ENCODE peak calls at places on chromosomes 1 and 21, in four cellular contexts. One of them, this sample, is unnamed.

GRCh38 chr1:47870480-47870879 is 126.7 kb downstream of the TRABD2B start:
- DNase-seq in breast epithelium: no peak
- DNase-seq in prostate gland: no peak
- DNase-seq in sigmoid colon: no peak
- DNase-seq in this sample: no peak

GRCh38 chr1:19450811-19451564 is 34.4 kb downstream of the CAPZB start:
- DNase-seq in breast epithelium: no peak
- DNase-seq in prostate gland: peak
- DNase-seq in sigmoid colon: no peak
- DNase-seq in this sample: no peak

GRCh38 chr1:86052948-86053698 is 103.4 kb downstream of the COL24A1 start:
- DNase-seq in breast epithelium: no peak
- DNase-seq in prostate gland: no peak
- DNase-seq in sigmoid colon: no peak
- DNase-seq in this sample: no peak

GRCh38 chr1:113226118-113226517 is 153.1 kb downstream of the LRIG2 start:
- DNase-seq in breast epithelium: no peak
- DNase-seq in prostate gland: no peak
- DNase-seq in sigmoid colon: no peak
- DNase-seq in this sample: peak

GRCh38 chr1:11473635-11474034 is 5.3 kb upstream of the DISP3 start:
- DNase-seq in breast epithelium: no peak
- DNase-seq in prostate gland: no peak
- DNase-seq in sigmoid colon: no peak
- DNase-seq in this sample: no peak

GRCh38 chr1:67441183-67441582 is 11.0 kb upstream of the SERBP1 start:
- DNase-seq in breast epithelium: no peak
- DNase-seq in prostate gland: no peak
- DNase-seq in sigmoid colon: peak
- DNase-seq in this sample: peak

GRCh38 chr1:31955917-31956736 is 18.0 kb upstream of the PTP4A2 start:
- DNase-seq in breast epithelium: peak
- DNase-seq in prostate gland: peak
- DNase-seq in sigmoid colon: peak
- DNase-seq in this sample: peak

GRCh38 chr21:35226302-35226701 is 177.2 kb upstream of the RUNX1 start:
- DNase-seq in breast epithelium: peak
- DNase-seq in prostate gland: no peak
- DNase-seq in sigmoid colon: no peak
- DNase-seq in this sample: no peak

GRCh38 chr1:94734963-94735899 is 84.9 kb upstream of the SLC44A3 start:
- DNase-seq in breast epithelium: peak
- DNase-seq in prostate gland: peak
- DNase-seq in sigmoid colon: no peak
- DNase-seq in this sample: peak

GRCh38 chr1:4931486-4931885 is 277.1 kb downstream of the AJAP1 start:
- DNase-seq in breast epithelium: peak
- DNase-seq in prostate gland: no peak
- DNase-seq in sigmoid colon: no peak
- DNase-seq in this sample: no peak

GRCh38 chr1:94335950-94336349 is 82.2 kb upstream of the ABCD3 start:
- DNase-seq in breast epithelium: peak
- DNase-seq in prostate gland: peak
- DNase-seq in sigmoid colon: peak
- DNase-seq in this sample: peak

GRCh38 chr1:233040494-233040893 is 90.1 kb downstream of the NTPCR start:
- DNase-seq in breast epithelium: no peak
- DNase-seq in prostate gland: no peak
- DNase-seq in sigmoid colon: no peak
- DNase-seq in this sample: no peak

GRCh38 chr1:228695015-228695955 is 40.0 kb upstream of the RHOU start:
- DNase-seq in breast epithelium: no peak
- DNase-seq in prostate gland: no peak
- DNase-seq in sigmoid colon: no peak
- DNase-seq in this sample: no peak

GRCh38 chr1:6822530-6823359 is 37.5 kb downstream of the CAMTA1 start:
- DNase-seq in breast epithelium: no peak
- DNase-seq in prostate gland: no peak
- DNase-seq in sigmoid colon: no peak
- DNase-seq in this sample: peak

GRCh38 chr1:61183471-61184034 is 101.2 kb downstream of the NFIA start:
- DNase-seq in breast epithelium: peak
- DNase-seq in prostate gland: peak
- DNase-seq in sigmoid colon: peak
- DNase-seq in this sample: peak

GRCh38 chr1:206679738-206680211 is 4.9 kb upstream of the MAPKAPK2 start:
- DNase-seq in breast epithelium: no peak
- DNase-seq in prostate gland: no peak
- DNase-seq in sigmoid colon: peak
- DNase-seq in this sample: peak

GRCh38 chr1:65149391-65149729 is 1.4 kb downstream of the AK4 start:
- DNase-seq in breast epithelium: no peak
- DNase-seq in prostate gland: no peak
- DNase-seq in sigmoid colon: no peak
- DNase-seq in this sample: no peak

GRCh38 chr21:31184462-31184861 is 146.2 kb upstream of the KRTAP19-8 start:
- DNase-seq in breast epithelium: no peak
- DNase-seq in prostate gland: no peak
- DNase-seq in sigmoid colon: no peak
- DNase-seq in this sample: no peak

GRCh38 chr1:172680733-172681275 is 21.9 kb downstream of the FASLG start:
- DNase-seq in breast epithelium: no peak
- DNase-seq in prostate gland: no peak
- DNase-seq in sigmoid colon: no peak
- DNase-seq in this sample: no peak

GRCh38 chr1:112849425-112849966 is 106.5 kb downstream of the SLC16A1 start:
- DNase-seq in breast epithelium: no peak
- DNase-seq in prostate gland: no peak
- DNase-seq in sigmoid colon: peak
- DNase-seq in this sample: peak

GRCh38 chr1:62176597-62177312 is 17.9 kb upstream of the L1TD1 start:
- DNase-seq in breast epithelium: no peak
- DNase-seq in prostate gland: no peak
- DNase-seq in sigmoid colon: no peak
- DNase-seq in this sample: no peak

GRCh38 chr1:96388421-96389310 is 332.9 kb upstream of the PTBP2 start:
- DNase-seq in breast epithelium: no peak
- DNase-seq in prostate gland: no peak
- DNase-seq in sigmoid colon: no peak
- DNase-seq in this sample: no peak

GRCh38 chr1:47189844-47190562 is at the start of gene PDZK1IP1:
- DNase-seq in breast epithelium: peak
- DNase-seq in prostate gland: peak
- DNase-seq in sigmoid colon: peak
- DNase-seq in this sample: peak

GRCh38 chr1:163258181-163258580 is 55.5 kb upstream of the RGS5 start:
- DNase-seq in breast epithelium: no peak
- DNase-seq in prostate gland: no peak
- DNase-seq in sigmoid colon: no peak
- DNase-seq in this sample: no peak

GRCh38 chr1:204974326-204974725 is 68.7 kb upstream of the CNTN2 start:
- DNase-seq in breast epithelium: no peak
- DNase-seq in prostate gland: no peak
- DNase-seq in sigmoid colon: no peak
- DNase-seq in this sample: no peak

GRCh38 chr1:6141601-6142000 is 38.5 kb downstream of the CHD5 start:
- DNase-seq in breast epithelium: no peak
- DNase-seq in prostate gland: no peak
- DNase-seq in sigmoid colon: no peak
- DNase-seq in this sample: no peak

GRCh38 chr1:69671363-69672010 is 103.8 kb downstream of the LRRC7 start:
- DNase-seq in breast epithelium: no peak
- DNase-seq in prostate gland: no peak
- DNase-seq in sigmoid colon: no peak
- DNase-seq in this sample: no peak

GRCh38 chr1:8985915-8986813 is 40.1 kb downstream of the SLC2A7 start:
- DNase-seq in breast epithelium: peak
- DNase-seq in prostate gland: peak
- DNase-seq in sigmoid colon: peak
- DNase-seq in this sample: peak

GRCh38 chr1:228697209-228698016 is 37.9 kb upstream of the RHOU start:
- DNase-seq in breast epithelium: peak
- DNase-seq in prostate gland: peak
- DNase-seq in sigmoid colon: peak
- DNase-seq in this sample: peak

GRCh38 chr1:199273837-199274379 is 635.1 kb downstream of the PTPRC start:
- DNase-seq in breast epithelium: no peak
- DNase-seq in prostate gland: no peak
- DNase-seq in sigmoid colon: no peak
- DNase-seq in this sample: no peak

GRCh38 chr1:46183926-46184557 is 7.8 kb upstream of the P3R3URF start:
- DNase-seq in breast epithelium: no peak
- DNase-seq in prostate gland: no peak
- DNase-seq in sigmoid colon: no peak
- DNase-seq in this sample: no peak

GRCh38 chr1:46186076-46186475 is 9.8 kb upstream of the P3R3URF start:
- DNase-seq in breast epithelium: no peak
- DNase-seq in prostate gland: no peak
- DNase-seq in sigmoid colon: no peak
- DNase-seq in this sample: no peak

GRCh38 chr1:46181343-46182260 is 5.3 kb upstream of the P3R3URF start:
- DNase-seq in breast epithelium: no peak
- DNase-seq in prostate gland: no peak
- DNase-seq in sigmoid colon: no peak
- DNase-seq in this sample: peak

GRCh38 chr1:46184920-46185658 is 8.8 kb upstream of the P3R3URF start:
- DNase-seq in breast epithelium: no peak
- DNase-seq in prostate gland: no peak
- DNase-seq in sigmoid colon: no peak
- DNase-seq in this sample: no peak

DNA sequence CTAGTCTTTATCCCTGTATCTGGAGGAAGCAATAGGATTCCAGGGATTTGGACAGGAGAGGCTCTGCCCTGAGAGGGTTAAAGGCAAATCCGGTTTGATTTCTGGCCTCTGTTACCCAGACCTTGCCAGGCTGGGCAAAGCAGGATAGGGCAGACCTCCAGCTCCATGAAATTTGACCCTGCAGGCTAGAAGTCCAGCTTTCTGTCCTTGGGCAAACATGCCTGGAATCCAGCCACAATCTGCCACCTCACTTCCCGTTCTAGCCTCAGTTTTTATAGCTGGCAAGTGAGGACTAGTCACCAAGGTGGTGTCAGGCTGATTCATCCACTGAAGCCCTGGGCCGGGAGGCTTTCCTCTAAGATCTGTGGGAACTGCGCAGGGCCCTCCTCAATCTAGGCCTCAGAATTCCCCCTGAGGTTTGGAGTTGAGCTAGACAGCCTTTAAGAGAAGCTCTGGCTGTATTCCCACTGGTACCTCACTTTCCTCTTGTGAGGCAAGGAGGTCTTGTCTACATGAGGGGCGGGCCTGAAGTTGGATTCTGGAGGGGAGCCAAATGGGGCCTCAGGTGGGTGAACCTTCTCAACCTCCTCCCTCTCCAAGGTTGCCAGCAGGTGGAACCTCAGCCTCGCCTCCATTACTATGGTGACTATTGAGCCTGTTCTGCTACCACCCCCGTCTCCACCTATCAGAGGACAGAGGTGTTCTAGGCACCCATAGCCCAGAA is 7.0 kb upstream of the P3R3URF start:
- DNase-seq in breast epithelium: peak
- DNase-seq in prostate gland: peak
- DNase-seq in sigmoid colon: peak
- DNase-seq in this sample: peak
- TF ChIP-seq POLR2AphosphoS5 in breast epithelium: peak
- TF ChIP-seq POLR2AphosphoS5 in prostate gland: peak
- TF ChIP-seq POLR2AphosphoS5 in sigmoid colon: no peak
- TF ChIP-seq POLR2AphosphoS5 in this sample: peak

DNA sequence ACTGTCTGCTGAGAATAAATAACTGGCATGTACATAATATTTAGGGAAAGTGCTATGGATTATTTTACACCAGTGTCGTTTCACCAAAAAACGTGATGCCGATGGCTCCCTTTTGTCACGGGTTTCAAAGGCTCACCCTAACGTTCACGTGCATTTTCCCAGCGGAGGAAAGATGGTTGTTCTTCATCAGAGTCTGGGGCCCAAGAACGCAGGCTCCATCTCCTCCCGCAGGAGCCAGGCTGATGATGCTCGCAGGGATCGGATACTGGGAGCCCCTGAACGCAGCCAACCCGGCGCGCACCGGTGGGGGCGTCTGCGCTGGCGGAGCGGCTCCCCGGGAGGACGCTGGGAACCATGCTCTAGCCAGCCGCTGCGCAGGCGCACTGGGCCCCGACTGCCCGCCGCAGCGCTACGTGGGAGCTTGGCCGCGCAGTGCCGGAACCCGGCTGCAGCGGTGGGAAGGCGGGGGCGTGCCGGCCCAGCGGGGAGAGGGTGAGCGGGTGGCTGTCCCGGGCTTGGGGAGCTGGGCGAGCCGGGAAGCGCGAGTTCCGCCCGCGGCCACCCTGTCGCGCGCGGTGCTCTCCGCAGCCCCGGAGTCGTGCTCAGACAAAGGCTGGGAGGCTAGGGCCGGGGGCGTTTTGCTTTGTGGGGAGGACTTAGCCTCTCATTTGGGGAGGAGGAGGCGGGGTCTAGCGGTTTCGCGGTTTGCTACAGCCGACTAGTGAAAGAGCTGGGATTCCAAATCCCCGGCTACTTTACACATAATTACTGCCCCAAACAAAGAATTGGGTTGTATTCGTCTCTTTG is at the start of gene ZFP69B:
- DNase-seq in breast epithelium: peak
- DNase-seq in prostate gland: peak
- DNase-seq in sigmoid colon: peak
- DNase-seq in this sample: peak
- TF ChIP-seq POLR2A in breast epithelium: no peak
- TF ChIP-seq POLR2A in prostate gland: peak
- TF ChIP-seq POLR2A in sigmoid colon: no peak
- TF ChIP-seq POLR2A in this sample: peak

GRCh38 chr1:21651214-21652042 is 17.7 kb downstream of the RAP1GAP start:
- DNase-seq in breast epithelium: no peak
- DNase-seq in prostate gland: no peak
- DNase-seq in sigmoid colon: no peak
- DNase-seq in this sample: peak
- TF ChIP-seq POLR2AphosphoS5 in breast epithelium: no peak
- TF ChIP-seq POLR2AphosphoS5 in prostate gland: no peak
- TF ChIP-seq POLR2AphosphoS5 in sigmoid colon: no peak
- TF ChIP-seq POLR2AphosphoS5 in this sample: no peak

GRCh38 chr21:44328242-44328895 is 10.8 kb downstream of the CFAP410 start:
- DNase-seq in breast epithelium: no peak
- DNase-seq in prostate gland: no peak
- DNase-seq in sigmoid colon: no peak
- DNase-seq in this sample: no peak
- TF ChIP-seq POLR2A in breast epithelium: no peak
- TF ChIP-seq POLR2A in prostate gland: no peak
- TF ChIP-seq POLR2A in sigmoid colon: no peak
- TF ChIP-seq POLR2A in this sample: no peak

GRCh38 chr1:36285450-36286101 is 20.6 kb upstream of the SH3D21 start:
- DNase-seq in breast epithelium: peak
- DNase-seq in prostate gland: peak
- DNase-seq in sigmoid colon: peak
- DNase-seq in this sample: peak
- TF ChIP-seq POLR2AphosphoS5 in breast epithelium: no peak
- TF ChIP-seq POLR2AphosphoS5 in prostate gland: peak
- TF ChIP-seq POLR2AphosphoS5 in sigmoid colon: peak
- TF ChIP-seq POLR2AphosphoS5 in this sample: no peak